ENCODE peak calls at places on chromosomes 4 and X, in five cellular contexts. T, A, D, G and S are unnamed samples.

GRCh38 chr4:56132835-56133234 is 184.1 kb downstream of the CEP135 start:
- DNase-seq in T (no peak), A (no peak), D (no peak), G (no peak), S (no peak)

GRCh38 chr4:21452931-21453330 is 495.6 kb downstream of the KCNIP4 start:
- DNase-seq in T (no peak), A (no peak), D (no peak), G (no peak), S (no peak)

GRCh38 chr4:54066718-54067129 is 2.3 kb upstream of the CHIC2 start:
- DNase-seq in T (no peak), A (no peak), D (no peak), G (no peak), S (no peak)

GRCh38 chr4:53943345-53944085 is 120.9 kb downstream of the CHIC2 start:
- DNase-seq in T (no peak), A (peak; percentile 80), D (no peak), G (peak; percentile 57), S (no peak)

GRCh38 chrX:135707880-135708279 is 5.6 kb upstream of the CT45A1 start:
- DNase-seq in T (no peak), A (no peak), D (no peak), G (no peak), S (peak; percentile 25)

GRCh38 chr4:82839624-82840023 is 41.0 kb upstream of the SCD5 start:
- DNase-seq in T (no peak), A (no peak), D (no peak), G (no peak), S (no peak)

GRCh38 chr4:116702949-116703348 is 382.4 kb downstream of the TRAM1L1 start:
- DNase-seq in T (no peak), A (no peak), D (no peak), G (no peak), S (no peak)

GRCh38 chrX:53093177-53093655 is 726 bp upstream of the KANTR start:
- DNase-seq in T (peak; percentile 78), A (peak; percentile 38), D (peak; percentile 83), G (no peak), S (peak; percentile 69)

GRCh38 chr4:1113311-1114009 is at the start of gene RNF212:
- DNase-seq in T (no peak), A (no peak), D (no peak), G (no peak), S (no peak)

GRCh38 chrX:154352012-154352401 is 22.4 kb downstream of the FLNA start:
- DNase-seq in T (no peak), A (no peak), D (no peak), G (no peak), S (no peak)

GRCh38 chr4:74632634-74633033 is 161.7 kb downstream of the BTC start:
- DNase-seq in T (no peak), A (peak; percentile 98), D (no peak), G (peak; percentile 84), S (no peak)

GRCh38 chrX:19225906-19226305 is 103.6 kb upstream of the ADGRG2 start:
- DNase-seq in T (no peak), A (peak; percentile 0), D (no peak), G (no peak), S (peak; percentile 31)

GRCh38 chrX:148871422-148872152 is 371.2 kb downstream of the AFF2 start:
- DNase-seq in T (no peak), A (peak; percentile 72), D (no peak), G (peak; percentile 81), S (no peak)

GRCh38 chr4:113290666-113291065 is 241.2 kb downstream of the ANK2 start:
- DNase-seq in T (no peak), A (no peak), D (no peak), G (no peak), S (no peak)

GRCh38 chr4:108370291-108370690 is 201.6 kb upstream of the LEF1 start:
- DNase-seq in T (no peak), A (no peak), D (no peak), G (no peak), S (no peak)

GRCh38 chr4:41935652-41936021 is 408 bp downstream of the TMEM33 start:
- DNase-seq in T (peak; percentile 21), A (peak; percentile 12), D (no peak), G (no peak), S (peak; percentile 23)

GRCh38 chrX:108138814-108139213 is 47.2 kb downstream of the ATG4A start:
- DNase-seq in T (no peak), A (no peak), D (no peak), G (no peak), S (no peak)

GRCh38 chrX:108131471-108131870 is 39.9 kb downstream of the ATG4A start:
- DNase-seq in T (no peak), A (peak; percentile 28), D (no peak), G (no peak), S (no peak)

GRCh38 chrX:108130889-108131288 is 39.3 kb downstream of the ATG4A start:
- DNase-seq in T (no peak), A (no peak), D (no peak), G (no peak), S (no peak)

GRCh38 chrX:108132034-108132433 is 40.5 kb downstream of the ATG4A start:
- DNase-seq in T (no peak), A (no peak), D (no peak), G (no peak), S (no peak)

DNA sequence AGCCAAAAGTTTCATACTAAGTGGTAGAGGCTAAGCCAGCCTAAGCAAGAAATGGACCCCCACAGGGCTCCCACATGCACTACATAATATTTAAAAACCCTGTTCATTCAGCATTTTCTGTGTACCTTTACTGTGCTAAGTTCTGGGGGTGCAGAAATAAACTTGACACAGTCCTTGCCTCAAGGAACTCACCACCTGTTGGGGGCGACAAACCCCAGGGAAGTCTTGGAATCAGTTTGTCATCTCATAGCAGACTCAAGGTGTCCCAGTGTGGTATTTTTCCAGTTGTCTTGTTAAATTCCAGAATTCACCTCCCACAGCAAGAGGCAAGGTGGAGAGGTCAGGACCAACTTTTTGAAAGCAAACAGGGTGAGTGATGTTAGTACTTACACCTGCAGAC is 43.1 kb downstream of the ATG4A start:
- DNase-seq in T (no peak), A (no peak), D (no peak), G (no peak), S (no peak)
- TF ChIP-seq CTCF in T (no peak), A (peak; percentile 22), D (no peak), G (no peak), S (no peak)

GRCh38 chr4:170088686-170089085 is 1.1 kb downstream of the AADAT start:
- DNase-seq in T (no peak), A (no peak), D (no peak), G (no peak), S (no peak)

GRCh38 chr4:170091069-170091696 is 1.4 kb upstream of the AADAT start:
- DNase-seq in T (no peak), A (no peak), D (no peak), G (no peak), S (no peak)

GRCh38 chr4:170090667-170091052 is 904 bp upstream of the AADAT start:
- DNase-seq in T (no peak), A (peak; percentile 44), D (no peak), G (no peak), S (no peak)

GRCh38 chr4:170089743-170090666 is at the start of gene AADAT:
- DNase-seq in T (peak; percentile 61), A (peak; percentile 37), D (peak; percentile 68), G (peak; percentile 25), S (peak; percentile 74)

DNA sequence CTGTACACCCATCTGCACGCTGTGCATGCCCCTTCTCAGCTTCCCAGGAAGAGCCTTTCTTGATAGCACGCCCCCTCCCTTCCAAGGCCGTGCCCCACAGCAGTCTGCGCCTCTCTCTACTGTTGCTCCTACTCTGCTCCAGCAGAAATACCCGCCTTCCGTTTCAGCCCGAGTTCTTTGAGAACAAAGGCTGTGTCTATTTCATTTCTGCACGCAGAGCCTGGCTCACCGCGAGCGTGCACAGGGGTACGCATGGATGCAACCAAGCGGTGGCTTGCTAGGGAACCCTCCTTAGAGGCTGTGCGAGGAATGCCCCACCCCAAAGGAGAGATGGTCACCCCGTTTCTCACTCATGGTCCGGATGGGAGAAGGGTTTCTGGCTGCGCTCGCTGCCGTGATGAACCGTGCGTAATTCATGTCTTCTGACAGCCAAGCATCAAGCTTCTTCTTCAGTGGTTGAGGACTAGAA is 448 bp downstream of the AADAT start:
- DNase-seq in T (no peak), A (peak; percentile 24), D (no peak), G (no peak), S (peak; percentile 20)
- TF ChIP-seq CTCF in T (no peak), A (no peak), D (no peak), G (no peak), S (no peak)

DNA sequence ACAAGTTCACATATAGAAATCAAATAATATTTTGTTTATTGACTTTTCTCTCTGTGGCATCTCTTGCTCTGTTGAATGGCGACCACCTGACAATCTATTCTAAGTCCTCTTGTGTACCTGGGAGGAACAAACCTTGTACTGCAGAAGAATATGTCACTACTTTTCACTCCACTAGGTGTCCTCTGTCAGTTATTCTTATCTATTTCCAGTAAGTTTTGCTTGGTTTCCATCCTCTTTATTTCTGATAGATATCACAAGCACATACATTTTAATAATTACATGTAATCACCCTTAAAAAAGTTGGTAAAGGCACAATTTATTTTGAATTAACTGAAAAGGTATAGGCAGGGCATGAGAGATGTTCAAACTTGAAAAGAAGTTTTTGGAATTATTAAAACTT is 238.4 kb downstream of the SNCA start:
- DNase-seq in T (no peak), A (no peak), D (no peak), G (no peak), S (no peak)
- TF ChIP-seq CTCF in T (no peak), A (peak; percentile 63), D (no peak), G (peak; percentile 18), S (peak; percentile 27)

DNA sequence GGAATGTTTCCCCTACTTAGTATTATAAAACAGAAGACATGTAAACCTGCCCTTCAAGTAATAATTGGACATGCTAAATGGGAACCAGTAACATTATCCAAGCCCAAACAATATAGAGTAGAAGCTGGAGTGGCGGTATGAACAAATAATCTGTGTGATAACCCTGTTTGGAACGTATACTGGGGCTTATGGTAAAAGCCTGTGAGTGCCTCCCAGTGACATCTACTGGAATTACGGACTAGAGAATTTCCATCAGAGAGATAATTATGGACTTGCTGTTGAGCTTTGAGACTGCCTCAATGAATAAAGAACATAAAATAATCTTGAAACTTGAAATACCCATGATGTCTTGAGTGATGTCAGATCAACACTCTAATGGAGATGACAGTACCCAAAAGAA is 406.3 kb upstream of the GRIA3 start:
- DNase-seq in T (no peak), A (no peak), D (no peak), G (no peak), S (no peak)
- TF ChIP-seq CTCF in T (no peak), A (no peak), D (no peak), G (no peak), S (no peak)